ENCODE peak calls at places on chromosomes 1 and 21, in eight cellular contexts. One of them, this sample, is unnamed.
A peak's percentile ranks its signal among the peaks of the same experiment; 100 is the strongest.

GRCh38 chr1:2312589-2313301 is 78.6 kb downstream of the MORN1 start:
- DNase-seq in HepG2: no peak
- DNase-seq in endothelial cell of umbilical vein: no peak
- DNase-seq in HCT116: no peak
- DNase-seq in SK-N-SH: no peak
- DNase-seq in H1: no peak
- DNase-seq in K562: no peak
- DNase-seq in GM12878: no peak
- DNase-seq in this sample: no peak

GRCh38 chr21:42195378-42196031 is 23.4 kb upstream of the ABCG1 start:
- DNase-seq in HepG2: no peak
- DNase-seq in endothelial cell of umbilical vein: no peak
- DNase-seq in HCT116: no peak
- DNase-seq in SK-N-SH: no peak
- DNase-seq in H1: no peak
- DNase-seq in K562: no peak
- DNase-seq in GM12878: no peak
- DNase-seq in this sample: no peak

GRCh38 chr1:23650344-23650990 is 41.1 kb upstream of the RPL11 start:
- DNase-seq in HepG2: no peak
- DNase-seq in endothelial cell of umbilical vein: no peak
- DNase-seq in HCT116: no peak
- DNase-seq in SK-N-SH: no peak
- DNase-seq in H1: no peak
- DNase-seq in K562: no peak
- DNase-seq in GM12878: no peak
- DNase-seq in this sample: no peak

GRCh38 chr1:916173-917075 is 7.3 kb upstream of the SAMD11 start:
- DNase-seq in HepG2: no peak
- DNase-seq in endothelial cell of umbilical vein: no peak
- DNase-seq in HCT116: no peak
- DNase-seq in SK-N-SH: peak; percentile 91
- DNase-seq in H1: no peak
- DNase-seq in K562: no peak
- DNase-seq in GM12878: no peak
- DNase-seq in this sample: no peak

GRCh38 chr1:224433041-224433670 is 1.4 kb downstream of the WDR26 start:
- DNase-seq in HepG2: no peak
- DNase-seq in endothelial cell of umbilical vein: peak; percentile 59
- DNase-seq in HCT116: no peak
- DNase-seq in SK-N-SH: peak; percentile 53
- DNase-seq in H1: no peak
- DNase-seq in K562: peak; percentile 39
- DNase-seq in GM12878: no peak
- DNase-seq in this sample: peak; percentile 30

GRCh38 chr1:26922201-26922729 is 722 bp downstream of the NUDC start:
- DNase-seq in HepG2: no peak
- DNase-seq in endothelial cell of umbilical vein: peak; percentile 34
- DNase-seq in HCT116: no peak
- DNase-seq in SK-N-SH: no peak
- DNase-seq in H1: no peak
- DNase-seq in K562: peak; percentile 51
- DNase-seq in GM12878: no peak
- DNase-seq in this sample: peak; percentile 38

GRCh38 chr1:24284156-24284471 is 35.0 kb upstream of the GRHL3 start:
- DNase-seq in HepG2: no peak
- DNase-seq in endothelial cell of umbilical vein: no peak
- DNase-seq in HCT116: peak; percentile 67
- DNase-seq in SK-N-SH: no peak
- DNase-seq in H1: no peak
- DNase-seq in K562: no peak
- DNase-seq in GM12878: no peak
- DNase-seq in this sample: no peak

GRCh38 chr1:34984435-34985062 is 598 bp downstream of the TMEM35B start:
- DNase-seq in HepG2: no peak
- DNase-seq in endothelial cell of umbilical vein: peak; percentile 46
- DNase-seq in HCT116: no peak
- DNase-seq in SK-N-SH: peak; percentile 57
- DNase-seq in H1: no peak
- DNase-seq in K562: peak; percentile 72
- DNase-seq in GM12878: no peak
- DNase-seq in this sample: no peak

GRCh38 chr1:75953461-75953860 is 21.3 kb upstream of the ASB17 start:
- DNase-seq in HepG2: peak; percentile 21
- DNase-seq in endothelial cell of umbilical vein: no peak
- DNase-seq in HCT116: no peak
- DNase-seq in SK-N-SH: no peak
- DNase-seq in H1: no peak
- DNase-seq in K562: no peak
- DNase-seq in GM12878: no peak
- DNase-seq in this sample: peak; percentile 3

GRCh38 chr1:99659755-99660210 is 13.9 kb downstream of the PALMD start:
- DNase-seq in HepG2: no peak
- DNase-seq in endothelial cell of umbilical vein: peak; percentile 91
- DNase-seq in HCT116: no peak
- DNase-seq in SK-N-SH: no peak
- DNase-seq in H1: no peak
- DNase-seq in K562: no peak
- DNase-seq in GM12878: no peak
- DNase-seq in this sample: peak; percentile 31

GRCh38 chr1:111542187-111542586 is 38.8 kb upstream of the ADORA3 start:
- DNase-seq in HepG2: no peak
- DNase-seq in endothelial cell of umbilical vein: no peak
- DNase-seq in HCT116: no peak
- DNase-seq in SK-N-SH: no peak
- DNase-seq in H1: no peak
- DNase-seq in K562: no peak
- DNase-seq in GM12878: no peak
- DNase-seq in this sample: peak; percentile 24

GRCh38 chr21:41611966-41612606 is 104.1 kb upstream of the TMPRSS2 start:
- DNase-seq in HepG2: peak; percentile 28
- DNase-seq in endothelial cell of umbilical vein: no peak
- DNase-seq in HCT116: peak; percentile 50
- DNase-seq in SK-N-SH: no peak
- DNase-seq in H1: no peak
- DNase-seq in K562: peak; percentile 43
- DNase-seq in GM12878: no peak
- DNase-seq in this sample: peak; percentile 73

GRCh38 chr1:41696381-41696780 is 211.9 kb upstream of the EDN2 start:
- DNase-seq in HepG2: no peak
- DNase-seq in endothelial cell of umbilical vein: no peak
- DNase-seq in HCT116: no peak
- DNase-seq in SK-N-SH: peak; percentile 86
- DNase-seq in H1: no peak
- DNase-seq in K562: no peak
- DNase-seq in GM12878: no peak
- DNase-seq in this sample: no peak

GRCh38 chr1:204828352-204828850 is 42.3 kb upstream of the NFASC start:
- DNase-seq in HepG2: peak; percentile 16
- DNase-seq in endothelial cell of umbilical vein: peak; percentile 2
- DNase-seq in HCT116: no peak
- DNase-seq in SK-N-SH: peak; percentile 98
- DNase-seq in H1: peak; percentile 43
- DNase-seq in K562: peak; percentile 82
- DNase-seq in GM12878: no peak
- DNase-seq in this sample: peak; percentile 94

GRCh38 chr21:39852021-39852721 is 15.1 kb upstream of the PCP4 start:
- DNase-seq in HepG2: no peak
- DNase-seq in endothelial cell of umbilical vein: no peak
- DNase-seq in HCT116: no peak
- DNase-seq in SK-N-SH: no peak
- DNase-seq in H1: no peak
- DNase-seq in K562: no peak
- DNase-seq in GM12878: no peak
- DNase-seq in this sample: no peak

GRCh38 chr1:162003061-162003824 is 20.4 kb downstream of the OLFML2B start:
- DNase-seq in HepG2: no peak
- DNase-seq in endothelial cell of umbilical vein: no peak
- DNase-seq in HCT116: no peak
- DNase-seq in SK-N-SH: no peak
- DNase-seq in H1: no peak
- DNase-seq in K562: no peak
- DNase-seq in GM12878: no peak
- DNase-seq in this sample: no peak

GRCh38 chr1:162007485-162007884 is 16.2 kb downstream of the OLFML2B start:
- DNase-seq in HepG2: no peak
- DNase-seq in endothelial cell of umbilical vein: no peak
- DNase-seq in HCT116: no peak
- DNase-seq in SK-N-SH: no peak
- DNase-seq in H1: no peak
- DNase-seq in K562: no peak
- DNase-seq in GM12878: no peak
- DNase-seq in this sample: peak; percentile 49

GRCh38 chr1:162006081-162006480 is 17.6 kb downstream of the OLFML2B start:
- DNase-seq in HepG2: no peak
- DNase-seq in endothelial cell of umbilical vein: no peak
- DNase-seq in HCT116: no peak
- DNase-seq in SK-N-SH: no peak
- DNase-seq in H1: no peak
- DNase-seq in K562: no peak
- DNase-seq in GM12878: no peak
- DNase-seq in this sample: no peak

GRCh38 chr1:162004441-162004950 is 19.2 kb downstream of the OLFML2B start:
- DNase-seq in HepG2: no peak
- DNase-seq in endothelial cell of umbilical vein: no peak
- DNase-seq in HCT116: no peak
- DNase-seq in SK-N-SH: no peak
- DNase-seq in H1: no peak
- DNase-seq in K562: no peak
- DNase-seq in GM12878: no peak
- DNase-seq in this sample: no peak

GRCh38 chr1:162003825-162004205 is 19.9 kb downstream of the OLFML2B start:
- DNase-seq in HepG2: no peak
- DNase-seq in endothelial cell of umbilical vein: peak; percentile 33
- DNase-seq in HCT116: no peak
- DNase-seq in SK-N-SH: no peak
- DNase-seq in H1: no peak
- DNase-seq in K562: no peak
- DNase-seq in GM12878: no peak
- DNase-seq in this sample: no peak
- H2AFZ ChIP-seq in HepG2: no peak overlapping the region
- H2AFZ ChIP-seq in endothelial cell of umbilical vein: peak overlapping the region; percentile 30
- H2AFZ ChIP-seq in HCT116: no peak overlapping the region
- H2AFZ ChIP-seq in SK-N-SH: no peak overlapping the region
- H2AFZ ChIP-seq in H1: no peak overlapping the region
- H2AFZ ChIP-seq in K562: no peak overlapping the region
- H2AFZ ChIP-seq in GM12878: no peak overlapping the region
- H2AFZ ChIP-seq in this sample: no peak overlapping the region

DNA sequence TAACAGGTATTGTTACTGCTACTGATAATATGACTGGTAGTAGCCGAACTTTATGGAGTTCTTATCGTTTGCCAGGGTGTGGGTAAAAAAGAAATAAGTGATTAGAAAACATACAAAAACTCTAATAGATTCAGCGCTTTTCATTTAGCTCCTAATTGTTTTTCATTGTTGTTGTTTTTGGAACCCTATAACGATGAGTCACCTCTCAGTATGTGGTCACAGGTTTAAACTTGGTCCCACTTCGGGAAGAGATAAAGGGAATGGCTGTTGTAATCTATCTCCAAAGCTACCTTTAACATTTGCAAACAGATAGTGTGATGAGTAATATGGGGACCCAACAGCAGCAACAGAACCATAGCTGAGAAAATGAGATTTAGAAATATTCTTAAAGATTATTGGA is 62.7 kb upstream of the BCL10 start:
- DNase-seq in HepG2: peak; percentile 42
- DNase-seq in endothelial cell of umbilical vein: peak; percentile 90
- DNase-seq in HCT116: peak; percentile 71
- DNase-seq in SK-N-SH: no peak
- DNase-seq in H1: no peak
- DNase-seq in K562: peak; percentile 18
- DNase-seq in GM12878: no peak
- DNase-seq in this sample: no peak
- TF ChIP-seq POLR2AphosphoS5 in HepG2: no peak
- TF ChIP-seq POLR2AphosphoS5 in endothelial cell of umbilical vein: no peak
- TF ChIP-seq POLR2AphosphoS5 in HCT116: no peak
- TF ChIP-seq POLR2AphosphoS5 in SK-N-SH: no peak
- TF ChIP-seq POLR2AphosphoS5 in H1: no peak
- TF ChIP-seq POLR2AphosphoS5 in K562: no peak
- TF ChIP-seq POLR2AphosphoS5 in GM12878: no peak
- TF ChIP-seq POLR2AphosphoS5 in this sample: no peak

DNA sequence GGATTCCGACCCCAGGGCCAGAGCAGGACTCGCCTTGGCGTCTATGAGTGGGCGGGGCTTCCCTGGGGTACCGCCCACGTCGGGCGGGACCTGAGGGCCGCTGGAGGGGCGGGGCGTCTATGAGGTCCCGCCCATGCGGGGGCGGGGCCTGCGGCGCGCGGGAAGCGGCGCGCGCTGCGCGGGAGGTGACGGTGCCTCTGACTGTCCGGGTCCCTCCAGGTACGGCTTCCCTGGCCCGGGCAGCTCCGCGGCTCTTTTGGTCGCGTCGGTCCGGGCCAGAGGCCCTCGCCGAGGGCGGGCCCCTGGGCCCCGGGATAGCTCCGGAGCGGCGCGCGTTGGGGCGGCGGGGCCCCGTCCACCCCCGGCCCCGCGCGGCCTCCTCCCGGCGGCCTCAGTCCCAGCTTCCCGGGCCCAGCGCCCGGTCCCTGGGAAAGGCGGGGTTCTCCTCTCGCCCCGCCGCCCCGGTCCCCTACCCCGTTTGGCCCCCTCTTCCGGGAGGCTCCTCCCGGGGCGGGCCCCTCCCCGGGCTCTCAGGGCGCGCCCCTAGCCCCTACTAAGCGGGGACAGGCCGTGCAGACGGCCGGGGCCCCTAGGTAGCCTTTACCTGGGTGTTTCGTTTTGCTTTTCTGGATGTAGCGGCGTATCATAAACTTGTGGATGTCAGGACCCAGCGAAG is at the start of gene CHAF1B:
- DNase-seq in HepG2: peak; percentile 64
- DNase-seq in endothelial cell of umbilical vein: peak; percentile 79
- DNase-seq in HCT116: peak; percentile 51
- DNase-seq in SK-N-SH: peak; percentile 97
- DNase-seq in H1: peak; percentile 73
- DNase-seq in K562: peak; percentile 98
- DNase-seq in GM12878: no peak
- DNase-seq in this sample: peak; percentile 84
- H2AFZ ChIP-seq in HepG2: peak within 1 kb of the TSS; percentile 3
- H2AFZ ChIP-seq in endothelial cell of umbilical vein: peak within 1 kb of the TSS; percentile 74
- H2AFZ ChIP-seq in HCT116: peak within 1 kb of the TSS; percentile 65
- H2AFZ ChIP-seq in SK-N-SH: peak within 1 kb of the TSS; percentile 87
- H2AFZ ChIP-seq in H1: peak within 1 kb of the TSS; percentile 75
- H2AFZ ChIP-seq in K562: peak within 1 kb of the TSS; percentile 79
- H2AFZ ChIP-seq in GM12878: peak within 1 kb of the TSS; percentile 68
- H2AFZ ChIP-seq in this sample: peak within 1 kb of the TSS; percentile 98

DNA sequence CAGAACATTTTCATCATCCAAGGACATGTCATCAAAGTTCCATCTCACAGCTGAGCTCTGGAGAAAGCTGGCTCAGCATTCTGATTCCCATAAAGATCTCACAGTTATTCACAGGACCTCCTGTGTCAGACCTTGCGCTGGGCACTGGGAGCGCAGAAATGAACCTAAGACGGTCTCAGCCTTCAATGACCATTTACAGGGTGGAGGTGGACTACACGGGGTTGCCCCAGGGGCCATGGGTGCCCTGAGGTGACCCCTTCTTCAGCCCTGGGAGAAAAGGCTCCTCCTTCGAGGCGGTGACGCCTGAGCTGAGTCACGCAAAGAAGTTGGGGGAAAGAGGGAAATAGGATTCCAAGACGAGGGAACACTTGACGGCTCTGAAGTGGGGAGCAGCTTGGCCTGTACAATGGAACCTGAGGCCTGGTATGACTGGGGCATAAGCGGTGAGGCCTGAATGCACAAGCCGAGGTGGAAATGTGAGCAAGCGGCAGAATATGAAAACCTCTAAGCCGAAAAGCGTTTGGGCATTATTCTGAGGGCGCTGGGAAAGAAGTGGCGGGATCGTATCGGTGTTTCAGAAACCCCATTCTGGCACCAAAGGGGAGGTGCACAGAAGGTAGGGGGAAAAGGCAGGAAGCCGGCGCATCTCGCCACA is 787 bp downstream of the CC2D1B start:
- DNase-seq in HepG2: no peak
- DNase-seq in endothelial cell of umbilical vein: peak; percentile 69
- DNase-seq in HCT116: no peak
- DNase-seq in SK-N-SH: peak; percentile 48
- DNase-seq in H1: no peak
- DNase-seq in K562: peak; percentile 78
- DNase-seq in GM12878: no peak
- DNase-seq in this sample: peak; percentile 49
- TF ChIP-seq POLR2AphosphoS5 in HepG2: no peak
- TF ChIP-seq POLR2AphosphoS5 in endothelial cell of umbilical vein: peak; percentile 43
- TF ChIP-seq POLR2AphosphoS5 in HCT116: peak; percentile 46
- TF ChIP-seq POLR2AphosphoS5 in SK-N-SH: peak; percentile 53
- TF ChIP-seq POLR2AphosphoS5 in H1: no peak
- TF ChIP-seq POLR2AphosphoS5 in K562: no peak
- TF ChIP-seq POLR2AphosphoS5 in GM12878: no peak
- TF ChIP-seq POLR2AphosphoS5 in this sample: no peak